ENCODE peak calls at places on chromosomes 5 and 9, in eight cellular contexts. I is H1, A is GM12878, N is breast epithelium, U is sigmoid colon, W is ovary, P is transverse colon, F is heart left ventricle. C is an unnamed sample.

GRCh38 chr5:119312403-119312802 is 43.4 kb upstream of the TNFAIP8 start:
- DNase-seq in I (no peak), A (no peak), N (no peak), U (no peak), W (no peak), P (no peak), F (no peak), C (no peak)

GRCh38 chr5:172490739-172491461 is 36.6 kb upstream of the SH3PXD2B start:
- DNase-seq in I (no peak), A (no peak), N (no peak), U (no peak), W (no peak), P (peak; percentile 5), F (no peak), C (no peak)

GRCh38 chr9:86809968-86810367 is 137.3 kb downstream of the GAS1 start:
- DNase-seq in I (no peak), A (no peak), N (no peak), U (no peak), W (no peak), P (no peak), F (no peak), C (no peak)

GRCh38 chr5:1299961-1300360 is 5.1 kb upstream of the TERT start:
- DNase-seq in I (no peak), A (no peak), N (no peak), U (peak; percentile 17), W (no peak), P (no peak), F (no peak), C (no peak)

GRCh38 chr5:168227001-168227400 is 64.4 kb upstream of the WWC1 start:
- DNase-seq in I (no peak), A (no peak), N (no peak), U (no peak), W (no peak), P (no peak), F (peak; percentile 30), C (no peak)

GRCh38 chr5:124742983-124743533 is 3.4 kb downstream of the ZNF608 start:
- DNase-seq in I (no peak), A (no peak), N (peak; percentile 75), U (peak; percentile 73), W (peak; percentile 27), P (peak; percentile 42), F (peak; percentile 29), C (peak; percentile 52)

GRCh38 chr5:54905246-54905770 is 80.1 kb downstream of the ESM1 start:
- DNase-seq in I (no peak), A (no peak), N (no peak), U (no peak), W (no peak), P (no peak), F (no peak), C (no peak)

GRCh38 chr9:13548556-13548955 is 269.1 kb upstream of the MPDZ start:
- DNase-seq in I (no peak), A (no peak), N (no peak), U (no peak), W (no peak), P (no peak), F (no peak), C (no peak)

GRCh38 chr5:158976035-158976434 is 123.7 kb downstream of the EBF1 start:
- DNase-seq in I (no peak), A (no peak), N (no peak), U (no peak), W (no peak), P (no peak), F (no peak), C (peak; percentile 11)

GRCh38 chr5:98795243-98795642 is 21.8 kb downstream of the RGMB start:
- DNase-seq in I (no peak), A (no peak), N (no peak), U (no peak), W (no peak), P (no peak), F (no peak), C (no peak)

GRCh38 chr5:15968994-15969393 is 210.6 kb downstream of the MARCHF11 start:
- DNase-seq in I (no peak), A (no peak), N (no peak), U (no peak), W (no peak), P (no peak), F (no peak), C (no peak)

GRCh38 chr5:42791151-42791550 is 20.5 kb downstream of the SELENOP start:
- DNase-seq in I (no peak), A (no peak), N (no peak), U (no peak), W (no peak), P (no peak), F (no peak), C (no peak)

GRCh38 chr5:76983468-76983867 is 30.6 kb downstream of the CRHBP start:
- DNase-seq in I (no peak), A (no peak), N (no peak), U (no peak), W (no peak), P (no peak), F (peak; percentile 8), C (no peak)

GRCh38 chr9:34430843-34431437 is 27.4 kb downstream of the FAM219A start:
- DNase-seq in I (peak; percentile 34), A (no peak), N (peak; percentile 19), U (peak; percentile 69), W (peak; percentile 45), P (peak; percentile 17), F (peak; percentile 80), C (peak; percentile 38)

GRCh38 chr5:132022737-132023136 is 11.3 kb upstream of the ACSL6 start:
- DNase-seq in I (no peak), A (no peak), N (no peak), U (no peak), W (no peak), P (no peak), F (no peak), C (no peak)

GRCh38 chr5:152601806-152602467 is 196.9 kb upstream of the NMUR2 start:
- DNase-seq in I (no peak), A (no peak), N (no peak), U (no peak), W (no peak), P (no peak), F (no peak), C (no peak)

GRCh38 chr5:108381034-108381954 is 604 bp downstream of the FBXL17 start:
- DNase-seq in I (no peak), A (no peak), N (peak; percentile 59), U (peak; percentile 83), W (peak; percentile 73), P (peak; percentile 80), F (peak; percentile 79), C (peak; percentile 17)

GRCh38 chr5:150789943-150790611 is 11.5 kb downstream of the SMIM3 start:
- DNase-seq in I (no peak), A (peak; percentile 54), N (peak; percentile 63), U (peak; percentile 75), W (no peak), P (peak; percentile 31), F (peak; percentile 35), C (peak; percentile 71)

GRCh38 chr5:131109540-131110255 is 55.4 kb downstream of the HINT1 start:
- DNase-seq in I (no peak), A (peak; percentile 12), N (no peak), U (no peak), W (no peak), P (no peak), F (no peak), C (peak; percentile 19)

GRCh38 chr9:124291801-124292396 is 34.1 kb downstream of the NEK6 start:
- DNase-seq in I (no peak), A (peak; percentile 77), N (no peak), U (no peak), W (no peak), P (peak; percentile 51), F (peak; percentile 66), C (no peak)
- TF ChIP-seq POLR2A in I (no peak), A (peak; percentile 45), N (no peak), U (no peak), W (no peak), P (no peak), F (no peak), C (no peak)

DNA sequence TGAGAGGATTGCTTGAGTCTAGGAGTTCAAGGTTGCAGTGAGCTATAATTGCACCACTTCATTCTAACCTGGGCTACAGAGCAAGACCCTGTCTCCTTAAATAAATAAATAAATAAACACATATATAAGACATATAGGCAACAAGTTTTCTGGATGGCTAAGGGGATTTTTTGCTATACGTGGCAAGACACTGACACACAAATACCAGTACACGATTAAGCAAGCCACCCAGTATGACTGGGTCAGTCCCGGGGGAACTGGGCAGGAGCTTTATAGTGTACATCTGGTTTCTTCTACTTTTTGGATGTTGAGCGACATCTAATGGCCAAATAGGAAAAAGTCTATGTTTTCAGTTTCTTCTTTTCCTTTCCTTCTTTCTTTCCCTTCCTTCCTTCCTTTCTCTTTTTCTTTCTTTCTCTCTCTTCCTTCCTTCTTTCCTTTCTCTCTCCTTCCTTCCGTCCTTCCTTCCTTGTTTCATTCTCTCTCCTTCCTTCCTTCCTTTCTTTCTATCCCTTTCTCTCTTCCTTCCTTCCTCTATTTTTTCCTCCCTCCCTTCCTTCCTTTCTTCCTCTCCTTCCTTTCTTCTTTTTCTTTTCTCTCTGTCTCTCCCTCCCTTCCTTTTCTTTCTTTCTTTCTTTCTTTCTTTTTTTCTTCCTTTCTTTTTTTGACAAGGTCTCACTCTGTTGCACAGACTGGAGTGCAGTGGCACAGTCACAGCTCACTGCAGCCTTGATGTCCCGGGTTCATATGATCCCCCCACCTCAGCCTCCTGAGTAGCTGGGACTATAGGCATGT is 47.0 kb upstream of the PLIN2 start:
- DNase-seq in I (no peak), A (peak; percentile 64), N (peak; percentile 33), U (peak; percentile 89), W (no peak), P (peak; percentile 56), F (peak; percentile 54), C (peak; percentile 51)
- TF ChIP-seq POLR2A in I (no peak), A (no peak), N (no peak), U (no peak), W (no peak), P (no peak), F (no peak), C (no peak)

DNA sequence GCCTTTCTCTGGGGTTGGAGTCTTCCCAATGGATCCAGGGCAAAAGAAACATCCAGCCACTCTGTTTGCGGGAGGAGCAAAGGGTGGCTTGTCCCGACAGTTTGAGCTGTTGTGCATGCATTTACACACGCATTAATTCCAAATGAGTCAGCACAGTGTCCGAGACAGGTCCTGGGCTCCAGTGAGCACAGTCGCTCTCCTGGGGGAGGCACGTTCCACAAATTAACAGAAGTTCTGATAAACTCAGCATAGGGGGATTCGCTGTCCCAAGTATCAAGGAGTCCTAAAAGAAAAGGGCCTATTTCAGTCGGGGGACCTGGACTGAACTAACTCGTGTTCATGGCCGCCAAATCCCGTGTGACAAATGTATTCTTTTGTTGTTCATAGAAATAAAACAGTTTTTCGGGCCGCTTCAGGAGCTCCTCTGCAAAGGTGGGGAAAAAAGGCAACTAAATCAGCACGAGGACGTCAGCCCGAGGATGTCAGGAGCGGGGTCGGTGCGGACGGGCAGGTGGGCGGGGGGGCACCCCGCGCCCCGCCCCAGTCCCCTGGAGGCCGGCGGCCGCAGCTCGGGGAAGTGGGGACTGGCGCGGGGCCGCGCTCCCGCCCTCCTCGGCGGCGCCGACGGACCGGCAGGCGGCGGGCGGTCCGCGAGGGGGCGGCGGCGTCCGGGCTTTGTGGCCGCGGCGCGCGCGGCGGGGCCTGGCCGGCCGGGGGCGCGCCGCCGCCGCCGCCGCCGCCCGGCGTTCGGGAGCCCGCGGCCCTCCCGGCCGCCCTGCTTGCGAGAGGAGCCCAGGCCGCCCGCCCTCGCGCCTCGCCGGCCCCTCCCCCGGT is at the start of gene MSANTD3:
- DNase-seq in I (no peak), A (no peak), N (peak; percentile 27), U (peak; percentile 77), W (peak; percentile 75), P (peak; percentile 68), F (peak; percentile 67), C (peak; percentile 81)
- TF ChIP-seq POLR2A in I (peak; percentile 32), A (no peak), N (no peak), U (no peak), W (peak; percentile 13), P (no peak), F (no peak), C (peak; percentile 57)

GRCh38 chr9:17878810-17879370 is 300.0 kb downstream of the SH3GL2 start:
- DNase-seq in I (no peak), A (no peak), N (no peak), U (no peak), W (no peak), P (no peak), F (no peak), C (no peak)
- TF ChIP-seq POLR2A in I (no peak), A (no peak), N (no peak), U (no peak), W (no peak), P (no peak), F (no peak), C (no peak)